ENCODE peak calls at places on chromosomes 11 and 22, in four cellular contexts. G is AG09309, C is psoas muscle, E is GM20000. N is an unnamed sample.

GRCh38 chr11:15976433-15977045 is 379.8 kb downstream of the SOX6 start:
- DNase-seq in C (no peak), G (no peak), E (no peak), N (no peak)

GRCh38 chr11:92152245-92152644 is 72.4 kb upstream of the FAT3 start:
- DNase-seq in G (no peak), E (no peak), C (no peak), N (no peak)

GRCh38 chr22:39530692-39531331 is 1.7 kb downstream of the RPS19BP1 start:
- DNase-seq in G (no peak), E (no peak), C (no peak), N (no peak)

GRCh38 chr11:113176971-113177370 is 137.4 kb upstream of the TTC12 start:
- DNase-seq in E (no peak), G (no peak), C (no peak), N (peak)

GRCh38 chr11:28090052-28090749 is 17.8 kb downstream of the KIF18A start:
- DNase-seq in E (no peak), C (no peak), G (no peak), N (no peak)

GRCh38 chr22:50696799-50697561 is 24.4 kb downstream of the SHANK3 start:
- DNase-seq in G (no peak), C (peak), E (no peak), N (no peak)

GRCh38 chr11:101336155-101336554 is 206.5 kb upstream of the PGR start:
- DNase-seq in G (no peak), C (no peak), E (no peak), N (no peak)

GRCh38 chr22:22957090-22957489 is 69.5 kb downstream of the IGLL5 start:
- DNase-seq in E (peak), C (no peak), G (no peak), N (no peak)

GRCh38 chr11:121576531-121576930 is 123.8 kb upstream of the SORL1-AS1 start:
- DNase-seq in G (no peak), C (no peak), E (no peak), N (no peak)

GRCh38 chr11:57709802-57710367 is 2.1 kb downstream of the MED19 start:
- DNase-seq in G (no peak), C (no peak), E (no peak), N (no peak)

GRCh38 chr22:39462443-39463147 is 5.8 kb downstream of the MGAT3 start:
- DNase-seq in G (no peak), E (peak), C (no peak), N (no peak)

GRCh38 chr22:38203090-38203810 is 1.5 kb downstream of the MAFF start:
- DNase-seq in C (no peak), G (no peak), E (peak), N (no peak)

GRCh38 chr22:22465094-22465602 is 43.4 kb downstream of the ZNF280B start:
- DNase-seq in C (no peak), G (no peak), E (no peak), N (no peak)

GRCh38 chr11:66419825-66420224 is 1.0 kb upstream of the NPAS4 start:
- DNase-seq in C (no peak), E (no peak), G (no peak), N (no peak)

GRCh38 chr11:117583063-117583801 is 213.8 kb downstream of the DSCAML1 start:
- DNase-seq in C (no peak), E (no peak), G (no peak), N (no peak)

GRCh38 chr11:124801636-124802312 is 1.6 kb upstream of the MSANTD2 start:
- DNase-seq in C (no peak), E (no peak), G (no peak), N (peak)

GRCh38 chr11:35287491-35287890 is 131.9 kb downstream of the SLC1A2 start:
- DNase-seq in E (no peak), G (no peak), C (no peak), N (no peak)

GRCh38 chr22:49827307-49827852 is 293 bp downstream of the BRD1 start:
- DNase-seq in C (no peak), E (peak), G (no peak), N (no peak)

GRCh38 chr11:123478352-123478986 is 48.4 kb downstream of the GRAMD1B start:
- DNase-seq in C (peak), G (no peak), E (peak), N (peak)

GRCh38 chr11:64331569-64332371 is 8.2 kb upstream of the CCDC88B start:
- DNase-seq in G (peak), C (peak), E (peak), N (peak)

GRCh38 chr11:534592-535518 is 521 bp downstream of the HRAS start:
- DNase-seq in E (peak), G (no peak), C (no peak), N (no peak)

GRCh38 chr22:21014202-21015050 is 539 bp upstream of the P2RX6 start:
- DNase-seq in G (peak), E (peak), C (peak), N (peak)

GRCh38 chr11:587978-588380 is 11.7 kb downstream of the PHRF1 start:
- DNase-seq in E (no peak), C (peak), G (no peak), N (no peak)

GRCh38 chr11:106400949-106401545 is 323.6 kb downstream of the AASDHPPT start:
- DNase-seq in E (no peak), G (no peak), C (no peak), N (no peak)

GRCh38 chr11:124608146-124608545 is 3.1 kb upstream of the PANX3 start:
- DNase-seq in E (no peak), G (no peak), C (no peak), N (no peak)

GRCh38 chr11:68933605-68934320 is 30.1 kb downstream of the IGHMBP2 start:
- DNase-seq in G (no peak), E (no peak), C (no peak), N (no peak)

GRCh38 chr11:71456831-71457230 is 3.8 kb downstream of the NADSYN1 start:
- DNase-seq in E (no peak), G (no peak), C (no peak), N (no peak)

GRCh38 chr22:43110927-43111623 is 525 bp downstream of the BIK start:
- DNase-seq in E (peak), C (no peak), G (no peak), N (no peak)

GRCh38 chr22:43113516-43114251 is 3.1 kb downstream of the BIK start:
- DNase-seq in E (no peak), G (no peak), C (no peak), N (no peak)

GRCh38 chr22:43109921-43110443 is 568 bp upstream of the BIK start:
- DNase-seq in E (no peak), G (no peak), C (no peak), N (no peak)

GRCh38 chr22:43109511-43109910 is 1.0 kb upstream of the BIK start:
- DNase-seq in G (no peak), E (no peak), C (no peak), N (no peak)

GRCh38 chr22:43110444-43110926 is at the start of gene BIK:
- DNase-seq in C (peak), G (no peak), E (peak), N (no peak)
- TF ChIP-seq CTCF in C (no peak), G (peak), E (no peak), N (peak)

DNA sequence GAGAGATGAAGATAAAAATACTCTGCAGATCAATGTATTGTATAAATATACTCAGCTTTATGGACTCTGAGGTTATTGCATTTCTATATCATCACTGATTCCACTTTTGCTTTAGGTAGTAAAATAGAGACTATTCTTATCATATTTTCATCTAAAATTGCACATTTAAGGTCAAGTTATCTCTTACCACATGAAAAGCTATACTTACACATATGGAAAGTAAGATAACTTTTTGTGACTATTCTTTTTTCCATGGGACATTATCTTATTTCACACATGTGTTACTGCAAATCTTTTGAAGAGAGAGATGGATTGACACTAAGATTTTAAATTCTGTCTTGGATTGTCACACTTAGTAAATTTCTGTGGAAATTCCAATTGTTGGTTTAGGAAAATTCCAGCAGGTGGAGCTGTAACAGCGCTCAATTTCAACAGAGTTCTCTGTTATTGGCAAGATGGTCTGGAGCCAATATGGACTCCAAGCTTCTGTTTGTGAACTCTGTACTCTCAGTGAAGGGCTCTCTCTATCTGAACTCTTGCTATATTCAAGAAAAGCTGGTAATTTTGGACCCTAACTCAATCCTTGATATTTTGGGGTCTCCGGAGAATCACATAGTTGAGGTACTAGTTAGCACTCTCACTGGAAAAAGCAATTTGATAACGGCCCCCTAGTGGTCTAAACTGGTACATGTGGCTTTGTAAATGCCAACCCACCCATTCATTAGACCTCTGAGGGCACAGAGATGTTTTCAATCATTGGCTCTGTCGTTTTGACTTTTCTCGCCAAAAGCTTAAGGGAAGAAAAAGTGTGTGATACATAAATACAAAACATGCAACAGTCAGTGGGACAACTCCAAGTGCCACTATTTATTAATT is 429.7 kb downstream of the ETS1 start:
- DNase-seq in G (peak), C (no peak), E (peak), N (no peak)
- TF ChIP-seq CTCF in G (peak), C (peak), E (peak), N (peak)

GRCh38 chr11:119389611-119390254 is 8.2 kb upstream of the USP2 start:
- DNase-seq in C (no peak), E (no peak), G (no peak), N (no peak)
- TF ChIP-seq CTCF in C (peak), E (no peak), G (peak), N (peak)

GRCh38 chr22:44085743-44086741 is 61.9 kb downstream of the PARVB start:
- DNase-seq in G (no peak), E (peak), C (peak), N (peak)
- TF ChIP-seq CTCF in G (peak), E (peak), C (peak), N (peak)

DNA sequence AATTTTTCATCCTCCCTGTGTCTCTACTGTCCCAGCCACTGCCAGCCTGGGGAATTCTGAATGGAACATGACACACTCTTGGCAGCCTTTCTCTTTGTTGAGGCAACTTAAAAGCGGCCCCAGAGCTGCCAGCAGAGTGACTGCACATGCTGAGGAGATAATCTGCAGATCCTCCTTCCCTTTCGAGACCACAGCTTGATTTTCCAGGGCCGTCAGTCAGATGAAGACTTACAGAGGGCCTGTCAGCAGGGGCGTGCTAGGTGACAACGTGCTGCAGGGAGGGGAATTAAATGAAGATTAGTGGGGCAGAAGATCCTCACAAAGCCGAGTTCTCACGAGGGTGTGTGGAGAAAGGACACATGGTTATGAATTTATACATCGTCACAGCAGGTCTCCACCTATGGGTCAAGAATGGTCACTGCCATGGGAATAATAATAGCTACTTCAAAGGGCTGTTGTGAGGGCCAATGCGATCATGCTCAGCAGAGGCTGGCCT is 193.5 kb upstream of the PITPNB start:
- DNase-seq in G (peak), E (no peak), C (peak), N (no peak)
- TF ChIP-seq CTCF in G (peak), E (peak), C (peak), N (peak)

GRCh38 chr22:17205432-17205831 is 13.8 kb downstream of the ADA2 start:
- DNase-seq in C (no peak), G (no peak), E (no peak), N (no peak)

GRCh38 chr22:17199131-17199731 is 20.0 kb downstream of the ADA2 start:
- DNase-seq in E (no peak), C (peak), G (no peak), N (peak)

GRCh38 chr22:17198188-17199130 is 20.8 kb downstream of the ADA2 start:
- DNase-seq in G (no peak), C (peak), E (no peak), N (no peak)

DNA sequence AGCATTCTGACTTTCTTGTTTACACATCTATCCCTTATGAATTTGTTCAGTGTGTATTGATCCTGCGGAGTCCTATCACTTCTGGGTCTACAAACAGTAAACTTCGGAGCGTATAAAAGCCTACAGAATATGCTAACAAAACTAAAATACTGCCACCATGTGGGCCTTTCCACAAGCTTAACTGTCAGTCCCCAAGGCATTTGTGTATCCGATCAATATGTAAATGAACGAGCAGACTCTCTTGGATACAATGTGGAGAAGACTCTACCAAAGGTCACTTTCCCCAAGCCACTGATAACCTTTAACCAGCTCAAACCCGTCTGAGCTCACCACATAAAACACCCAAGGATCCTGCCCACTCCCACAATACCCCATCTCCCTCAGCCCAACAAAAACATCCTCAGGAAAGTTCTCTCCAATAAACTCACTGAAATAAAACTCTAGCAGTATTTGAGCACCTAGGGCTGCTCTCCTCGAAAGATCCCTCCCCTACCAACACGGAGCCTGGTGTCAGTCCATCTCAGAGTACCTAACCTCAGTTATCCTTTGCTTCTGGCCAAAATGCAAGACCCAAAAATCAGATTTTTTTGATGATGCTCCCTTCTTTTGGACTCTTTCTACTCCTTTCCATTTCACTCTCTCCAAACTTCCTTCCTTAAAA is 17.8 kb downstream of the ADA2 start:
- DNase-seq in G (no peak), E (no peak), C (no peak), N (peak)
- TF ChIP-seq CTCF in G (peak), E (no peak), C (peak), N (peak)

GRCh38 chr11:93613432-93613831 is 48.0 kb upstream of the CEP295 start:
- DNase-seq in E (no peak), C (no peak), G (no peak), N (no peak)

GRCh38 chr11:93608280-93608862 is 53.1 kb upstream of the CEP295 start:
- DNase-seq in G (no peak), C (no peak), E (no peak), N (no peak)

GRCh38 chr11:93611836-93612677 is 49.4 kb upstream of the CEP295 start:
- DNase-seq in C (no peak), G (no peak), E (no peak), N (no peak)

GRCh38 chr11:93614111-93614784 is 47.2 kb upstream of the CEP295 start:
- DNase-seq in C (no peak), E (no peak), G (no peak), N (no peak)
- TF ChIP-seq CTCF in C (no peak), E (peak), G (no peak), N (no peak)

GRCh38 chr11:44426119-44426518 is 116.2 kb upstream of the ALX4 start:
- DNase-seq in C (no peak), G (no peak), E (no peak), N (no peak)

GRCh38 chr11:44430140-44430539 is 120.2 kb upstream of the ALX4 start:
- DNase-seq in C (no peak), G (no peak), E (no peak), N (no peak)

GRCh38 chr11:44426958-44427357 is 117.0 kb upstream of the ALX4 start:
- DNase-seq in C (no peak), G (no peak), E (no peak), N (no peak)

GRCh38 chr11:44424841-44425240 is 114.9 kb upstream of the ALX4 start:
- DNase-seq in E (no peak), C (no peak), G (no peak), N (no peak)

DNA sequence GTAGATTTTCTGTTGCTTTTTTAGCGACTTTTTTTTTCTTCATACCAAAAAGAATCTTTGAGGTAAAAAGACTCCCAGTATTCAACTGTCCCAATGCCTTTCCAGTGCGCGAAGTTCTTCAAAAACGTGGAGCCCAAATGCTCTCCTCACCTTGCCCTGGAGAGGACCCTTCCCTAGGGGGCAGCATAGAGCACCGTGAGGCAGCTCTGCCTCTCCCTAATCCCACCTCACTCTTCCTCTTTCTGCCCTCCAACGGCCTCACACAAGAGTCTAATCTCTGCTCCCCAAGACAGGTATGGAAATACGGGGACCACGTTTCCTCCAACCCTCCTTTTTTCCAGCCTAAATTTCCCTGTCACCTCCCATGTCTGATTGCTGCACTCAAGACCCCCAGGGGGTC is 117.5 kb upstream of the ALX4 start:
- DNase-seq in G (no peak), C (no peak), E (no peak), N (no peak)
- TF ChIP-seq CTCF in G (peak), C (no peak), E (no peak), N (peak)

GRCh38 chr22:35559354-35560005 is 18.8 kb downstream of the RASD2 start:
- DNase-seq in C (no peak), E (no peak), G (no peak), N (no peak)
- TF ChIP-seq CTCF in C (no peak), E (no peak), G (no peak), N (no peak)

DNA sequence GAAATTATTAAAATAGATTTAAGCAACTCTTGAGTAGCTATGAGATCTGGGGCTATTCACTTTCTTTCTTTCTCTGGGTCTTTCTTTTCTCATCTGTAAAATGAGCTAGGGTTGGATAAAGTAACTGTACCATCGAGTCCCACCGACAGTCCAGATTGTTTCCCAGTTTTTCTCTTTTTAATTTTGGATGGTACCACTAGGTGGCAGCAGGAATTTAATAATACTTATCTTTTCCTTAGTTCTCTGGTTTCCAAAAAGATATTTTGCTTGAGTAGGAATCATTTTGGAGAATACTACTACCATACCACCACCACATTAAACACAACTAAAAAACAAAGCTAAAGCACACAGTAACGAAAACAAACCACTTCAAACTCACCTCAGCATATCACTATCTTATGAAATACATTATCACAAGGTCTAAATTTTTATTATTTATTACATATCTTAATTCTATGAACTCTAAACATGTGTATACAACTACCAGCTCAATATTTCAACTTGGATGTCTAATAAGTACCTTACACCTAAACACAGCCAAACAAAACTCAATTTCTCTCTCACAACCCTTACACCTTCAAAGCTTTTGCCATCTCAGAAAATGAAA is 584.0 kb downstream of the KCNA4 start:
- DNase-seq in E (peak), G (no peak), C (no peak), N (no peak)
- TF ChIP-seq CTCF in E (peak), G (peak), C (peak), N (peak)